ENCODE peak calls at places on chromosome 21, in ten cellular contexts. B is CD8-positive, alpha-beta T cell; Y is heart left ventricle; Z is mammary epithelial cell; A is sigmoid colon; O is cardiac muscle cell; R is Peyer's patch; W is tibial artery; I is OCI-LY7; S is heart right ventricle. F is an unnamed sample.

GRCh38 chr21:34302496-34302895 is 61.3 kb upstream of the KCNE2 start:
- DNase-seq in B (no peak), Y (no peak), Z (no peak), A (no peak), O (no peak), R (no peak), W (no peak), I (no peak), S (no peak), F (no peak)

GRCh38 chr21:42058631-42059111 is 12.4 kb upstream of the UMODL1 start:
- DNase-seq in B (no peak), Y (no peak), Z (no peak), A (no peak), O (no peak), R (no peak), W (no peak), I (no peak), S (no peak), F (no peak)

GRCh38 chr21:39802226-39802625 is 57.2 kb downstream of the IGSF5 start:
- DNase-seq in B (no peak), Y (no peak), Z (no peak), A (no peak), O (no peak), R (no peak), W (no peak), I (no peak), S (no peak), F (no peak)

GRCh38 chr21:28283652-28284490 is 708.8 kb downstream of the LTN1 start:
- DNase-seq in B (no peak), Y (peak; percentile 13), Z (no peak), A (no peak), O (peak; percentile 70), R (no peak), W (no peak), I (no peak), S (peak; percentile 20), F (no peak)

GRCh38 chr21:15730484-15731242 is 881 bp downstream of the USP25 start:
- DNase-seq in B (no peak), Y (no peak), Z (peak; percentile 19), A (no peak), O (no peak), R (no peak), W (no peak), I (peak; percentile 28), S (peak; percentile 13), F (no peak)

GRCh38 chr21:15206514-15206913 is 141.7 kb upstream of the NRIP1 start:
- DNase-seq in B (no peak), Y (no peak), Z (no peak), A (no peak), O (no peak), R (no peak), W (no peak), I (no peak), S (no peak), F (no peak)

GRCh38 chr21:41626038-41626437 is 118.1 kb upstream of the TMPRSS2 start:
- DNase-seq in B (no peak), Y (no peak), Z (no peak), A (no peak), O (no peak), R (peak; percentile 60), W (no peak), I (no peak), S (no peak), F (no peak)

GRCh38 chr21:24938592-24938991 is 668.7 kb downstream of the MRPL39 start:
- DNase-seq in B (no peak), Y (no peak), Z (no peak), A (no peak), O (no peak), R (no peak), W (no peak), I (no peak), S (no peak), F (no peak)

GRCh38 chr21:41933259-41934079 is 20.3 kb downstream of the C2CD2 start:
- DNase-seq in B (no peak), Y (no peak), Z (peak; percentile 54), A (peak; percentile 78), O (no peak), R (no peak), W (no peak), I (no peak), S (no peak), F (no peak)

GRCh38 chr21:36694041-36694515 is 4.8 kb upstream of the SIM2 start:
- DNase-seq in B (no peak), Y (no peak), Z (no peak), A (no peak), O (no peak), R (no peak), W (no peak), I (no peak), S (no peak), F (no peak)

GRCh38 chr21:36692844-36693143 is 6.1 kb upstream of the SIM2 start:
- DNase-seq in B (no peak), Y (no peak), Z (no peak), A (no peak), O (no peak), R (no peak), W (no peak), I (no peak), S (no peak), F (no peak)

GRCh38 chr21:36692125-36692843 is 6.6 kb upstream of the SIM2 start:
- DNase-seq in B (no peak), Y (no peak), Z (no peak), A (no peak), O (no peak), R (no peak), W (no peak), I (no peak), S (no peak), F (no peak)

GRCh38 chr21:36694593-36695282 is 4.2 kb upstream of the SIM2 start:
- DNase-seq in B (no peak), Y (no peak), Z (no peak), A (no peak), O (no peak), R (no peak), W (no peak), I (no peak), S (no peak), F (no peak)

DNA sequence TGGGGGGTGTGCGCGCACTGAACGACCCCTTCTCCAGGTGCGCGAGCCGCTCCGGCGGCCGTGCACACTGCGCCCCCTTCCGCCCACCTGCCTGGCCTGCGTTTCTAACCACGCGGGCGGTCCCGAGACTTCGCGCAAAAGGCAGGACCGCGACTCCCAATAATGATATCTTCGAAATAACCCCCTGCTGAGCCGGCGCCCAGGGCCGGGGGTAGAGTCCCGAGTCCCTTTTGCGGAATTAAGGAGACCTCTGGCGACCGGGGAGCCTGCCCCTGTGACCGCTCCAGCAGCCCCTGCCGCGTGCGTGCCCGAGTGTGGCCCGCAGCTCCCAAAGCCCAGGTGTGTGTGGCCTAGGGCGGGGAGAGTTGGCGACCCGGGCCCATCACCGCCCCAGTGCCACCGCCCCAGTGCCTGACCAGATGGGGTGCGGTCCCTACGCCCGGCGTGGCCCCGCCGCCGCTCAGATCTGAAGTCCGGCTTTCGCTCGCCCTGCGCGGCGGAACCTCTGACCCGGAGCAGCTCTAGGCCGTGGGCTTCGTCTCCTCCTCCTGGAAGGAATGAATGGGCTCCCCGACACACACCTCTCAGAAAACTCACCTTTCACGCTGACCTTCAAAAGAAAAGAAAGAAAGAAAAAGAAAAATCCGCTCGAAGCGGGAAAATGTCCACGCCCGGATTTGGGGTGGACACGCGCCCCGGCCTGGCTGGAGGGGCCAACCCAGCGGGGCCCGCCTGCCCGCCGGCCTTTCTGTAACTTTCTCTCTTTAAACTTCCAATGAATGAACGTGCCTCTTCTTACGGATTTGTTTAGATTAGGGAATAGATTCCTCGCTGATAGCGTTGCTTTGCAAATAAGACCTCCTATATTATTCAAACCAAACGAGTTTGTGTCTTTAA is 5.5 kb upstream of the SIM2 start:
- DNase-seq in B (no peak), Y (no peak), Z (no peak), A (no peak), O (peak; percentile 58), R (no peak), W (no peak), I (no peak), S (no peak), F (no peak)
- TF ChIP-seq CTCF in B (no peak), Y (no peak), Z (no peak), A (no peak), O (no peak), R (no peak), W (no peak), I (no peak), S (peak; percentile 20), F (no peak)

DNA sequence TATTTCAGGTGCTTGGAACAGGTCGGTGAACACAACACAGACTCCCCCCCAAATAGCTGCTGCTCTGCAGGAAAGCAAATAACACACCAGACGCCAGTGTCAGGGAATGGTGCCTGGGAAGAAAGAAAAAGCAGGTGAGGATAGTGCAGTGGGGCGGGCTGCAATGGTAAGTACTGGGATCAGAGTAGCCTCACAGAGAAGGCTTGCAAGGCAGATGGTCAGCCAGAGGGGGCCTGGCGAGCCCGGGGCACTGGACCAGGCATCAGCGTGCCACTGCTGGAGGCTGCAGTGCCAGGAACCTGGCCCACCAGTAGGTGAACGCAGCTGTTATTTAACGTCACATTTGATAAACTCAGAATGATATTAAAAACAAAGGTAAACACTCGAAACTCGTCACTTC is 60.0 kb downstream of the POFUT2 start:
- DNase-seq in B (no peak), Y (no peak), Z (no peak), A (no peak), O (no peak), R (no peak), W (no peak), I (no peak), S (no peak), F (no peak)
- TF ChIP-seq CTCF in B (no peak), Y (no peak), Z (no peak), A (no peak), O (no peak), R (no peak), W (no peak), I (no peak), S (no peak), F (no peak)

GRCh38 chr21:46000182-46000730 is 18.7 kb downstream of the COL6A1 start:
- DNase-seq in B (peak; percentile 39), Y (no peak), Z (no peak), A (no peak), O (no peak), R (no peak), W (peak; percentile 62), I (no peak), S (peak; percentile 2), F (peak; percentile 37)
- TF ChIP-seq CTCF in B (no peak), Y (no peak), Z (no peak), A (no peak), O (no peak), R (no peak), W (no peak), I (no peak), S (no peak), F (no peak)

DNA sequence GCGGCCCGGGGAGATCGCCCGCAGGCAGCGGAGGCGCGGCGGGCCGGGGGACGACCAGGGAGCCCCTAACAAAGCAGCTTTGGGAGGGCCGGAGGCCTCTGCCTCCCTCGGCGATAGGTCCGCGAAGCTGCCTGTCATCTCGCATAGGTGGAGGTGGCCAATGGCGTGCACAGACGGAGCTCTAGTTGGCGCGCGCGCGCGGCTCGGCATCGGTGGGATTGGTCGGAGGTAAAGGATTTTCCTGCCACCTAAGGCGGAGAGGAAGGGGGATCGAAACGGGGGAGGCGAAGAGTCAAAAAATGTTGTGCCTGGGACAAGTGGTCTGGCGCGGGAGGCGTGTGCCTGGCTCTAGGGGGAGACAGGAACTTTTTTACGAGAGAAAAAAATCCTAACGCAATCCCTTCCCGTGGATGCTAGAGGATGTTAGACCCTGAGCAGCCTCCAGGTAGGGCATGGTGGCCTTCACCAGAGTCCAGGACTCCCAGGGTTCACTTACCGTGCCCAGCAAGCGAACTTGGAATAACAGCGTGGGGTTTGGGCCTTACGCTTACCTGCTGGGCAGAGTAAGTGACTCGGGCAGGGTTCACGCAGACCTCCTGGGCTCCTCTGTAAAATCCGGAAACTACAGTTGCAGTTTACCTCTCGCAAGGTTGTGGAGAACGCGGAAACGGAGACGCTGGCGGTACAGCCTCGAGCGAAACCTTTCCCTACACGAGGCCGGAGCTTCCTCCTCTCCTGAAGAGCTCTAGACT is 99.9 kb upstream of the SOD1 start:
- DNase-seq in B (peak; percentile 94), Y (peak; percentile 89), Z (peak; percentile 94), A (peak; percentile 91), O (peak; percentile 98), R (peak; percentile 94), W (peak; percentile 72), I (peak; percentile 99), S (peak; percentile 92), F (no peak)
- TF ChIP-seq CTCF in B (no peak), Y (no peak), Z (no peak), A (no peak), O (no peak), R (no peak), W (no peak), I (no peak), S (no peak), F (no peak)

F was measured in CD14-positive monocyte.